ENCODE peak calls at places on chromosomes 16 and 17, in six cellular contexts. F is lower leg skin; G is H9; X is stimulated activated CD8-positive, alpha-beta memory T cell treated with anti-CD3 and anti-CD28 coated beads, Interleukin-15, amount 100 ng/mL, for 1 hour; Q is endothelial cell of umbilical vein; E is astrocyte. P is an unnamed sample.

GRCh38 chr17:44901323-44901965 is 2.2 kb upstream of the EFTUD2 start:
- DNase-seq in F (no peak), X (no peak), Q (peak), E (peak), G (no peak), P (no peak)

GRCh38 chr17:41063449-41063848 is 2.2 kb downstream of the KRTAP2-4 start:
- DNase-seq in E (no peak), F (no peak), Q (no peak), X (no peak), G (no peak), P (no peak)

GRCh38 chr17:3788200-3788599 is 12.8 kb downstream of the ITGAE start:
- DNase-seq in Q (no peak), G (no peak), E (no peak), F (no peak), X (no peak), P (no peak)

GRCh38 chr16:9297437-9298113 is 206.1 kb downstream of the HAPSTR1 start:
- DNase-seq in F (no peak), G (peak), X (no peak), E (no peak), Q (peak), P (no peak)

GRCh38 chr17:48586355-48586924 is 3.6 kb downstream of the HOXB3 start:
- DNase-seq in F (no peak), X (no peak), Q (peak), G (no peak), E (no peak), P (no peak)

GRCh38 chr17:9676742-9677387 is 31.5 kb downstream of the USP43 start:
- DNase-seq in G (no peak), Q (no peak), X (no peak), E (peak), F (no peak), P (no peak)

GRCh38 chr17:2051388-2052237 is 3.3 kb upstream of the HIC1 start:
- DNase-seq in F (no peak), X (no peak), G (no peak), Q (no peak), E (no peak), P (peak)

GRCh38 chr16:66856801-66857200 is 12.6 kb downstream of the CA7 start:
- DNase-seq in X (no peak), G (no peak), F (no peak), E (no peak), Q (no peak), P (no peak)

GRCh38 chr16:80459331-80459777 is 81.4 kb upstream of the DYNLRB2 start:
- DNase-seq in E (peak), X (no peak), G (no peak), Q (no peak), F (peak), P (no peak)

GRCh38 chr17:29140631-29141483 is 39.3 kb downstream of the MYO18A start:
- DNase-seq in Q (peak), G (no peak), E (no peak), X (no peak), F (no peak), P (no peak)

GRCh38 chr17:64032081-64032480 is 11.6 kb upstream of the ICAM2 start:
- DNase-seq in E (no peak), F (no peak), Q (no peak), G (peak), X (no peak), P (no peak)